ENCODE peak calls at places on chromosomes 6 and 20, in nine cellular contexts. A is GDM1; X is neural progenitor cell; R is activated CD8-positive, alpha-beta memory T cell treated with anti-CD3 and anti-CD28 coated beads for 24 hours; H is mesenteric fat pad; C is T-helper 17 cell; I is activated gamma-delta T cell treated with Interleukin-2 at 50 U/mL for 16 hours; U is Panc1; J is MV-4-11. N is an unnamed sample.

GRCh38 chr20:50508171-50508761 is 1.9 kb upstream of the PTPN1 start:
- DNase-seq in I (no peak), C (no peak), H (no peak), U (no peak), X (peak), J (no peak), R (peak), A (no peak), N (no peak)

GRCh38 chr20:58512808-58513552 is 2.2 kb downstream of the APCDD1L start:
- DNase-seq in U (no peak), J (no peak), A (no peak), R (no peak), I (no peak), C (no peak), H (peak), X (no peak), N (no peak)

GRCh38 chr6:109486068-109486467 is 3.0 kb upstream of the ZBTB24 start:
- DNase-seq in U (peak), R (no peak), J (no peak), I (no peak), C (no peak), A (no peak), H (no peak), X (no peak), N (no peak)

GRCh38 chr6:132937466-132937906 is 123.1 kb downstream of the RPS12 start:
- DNase-seq in R (no peak), I (no peak), H (no peak), C (no peak), U (no peak), X (peak), A (no peak), J (peak), N (no peak)

GRCh38 chr20:41524980-41525613 is 93.1 kb downstream of the CHD6 start:
- DNase-seq in R (no peak), U (no peak), C (no peak), H (no peak), X (peak), I (no peak), J (no peak), A (no peak), N (peak)

GRCh38 chr6:13559251-13559650 is 15.2 kb upstream of the SIRT5 start:
- DNase-seq in I (no peak), C (no peak), X (no peak), A (no peak), U (no peak), R (no peak), J (no peak), H (no peak), N (no peak)

GRCh38 chr6:159790947-159791598 is 806 bp downstream of the MRPL18 start:
- DNase-seq in R (peak), A (no peak), C (peak), I (peak), X (peak), U (no peak), J (peak), H (no peak), N (no peak)

GRCh38 chr6:100088009-100088408 is 94.0 kb upstream of the MCHR2 start:
- DNase-seq in H (no peak), U (no peak), I (no peak), A (no peak), X (no peak), J (no peak), R (no peak), C (no peak), N (no peak)

GRCh38 chr6:75600694-75601265 is 900 bp upstream of the SENP6 start:
- DNase-seq in A (no peak), I (no peak), R (no peak), X (no peak), H (no peak), J (peak), U (no peak), C (no peak), N (no peak)

GRCh38 chr6:93992976-93993375 is 573.6 kb upstream of the EPHA7 start:
- DNase-seq in U (no peak), C (no peak), R (no peak), H (no peak), A (no peak), X (no peak), I (no peak), J (no peak), N (no peak)

GRCh38 chr20:33991498-33991897 is 2.2 kb upstream of the RALY start:
- DNase-seq in H (no peak), X (no peak), U (no peak), R (no peak), C (no peak), J (no peak), A (no peak), I (no peak), N (no peak)

GRCh38 chr6:18260448-18261106 is 3.8 kb downstream of the DEK start:
- DNase-seq in J (peak), R (no peak), A (no peak), I (no peak), H (no peak), X (no peak), C (no peak), U (no peak), N (no peak)

GRCh38 chr6:14945461-14946210 is 300.2 kb upstream of the JARID2 start:
- DNase-seq in J (peak), C (no peak), R (no peak), H (no peak), I (no peak), X (no peak), A (no peak), U (no peak), N (no peak)

GRCh38 chr20:29878777-29879442 is 1378.6 kb upstream of the DEFB115 start:
- DNase-seq in U (no peak), C (no peak), J (no peak), X (no peak), A (no peak), R (no peak), I (no peak), H (peak), N (no peak)

GRCh38 chr6:39918831-39919230 is 15.4 kb downstream of the MOCS1 start:
- DNase-seq in C (no peak), A (no peak), R (no peak), J (no peak), I (no peak), H (no peak), X (no peak), U (no peak), N (no peak)

N was measured in uterus.